ENCODE peak calls at places on chromosome 15, in four cellular contexts. One of them, this sample, is unnamed.

GRCh38 chr15:75817151-75817935 is 25.9 kb upstream of the UBE2Q2 start:
- DNase-seq in K562: no peak
- DNase-seq in HepG2: no peak
- DNase-seq in GM12878: no peak
- DNase-seq in this sample: no peak

GRCh38 chr15:57751177-57751800 is 44.8 kb downstream of the POLR2M start:
- DNase-seq in HepG2: peak
- DNase-seq in K562: peak
- DNase-seq in GM12878: no peak
- DNase-seq in this sample: peak

GRCh38 chr15:23073890-23074631 is 34.7 kb upstream of the TUBGCP5 start:
- DNase-seq in GM12878: no peak
- DNase-seq in K562: no peak
- DNase-seq in HepG2: no peak
- DNase-seq in this sample: no peak

GRCh38 chr15:22980189-22981136 is at the start of gene CYFIP1:
- DNase-seq in HepG2: peak
- DNase-seq in GM12878: no peak
- DNase-seq in K562: peak
- DNase-seq in this sample: peak

GRCh38 chr15:56760186-56760585 is 26.9 kb upstream of the ZNF280D start:
- DNase-seq in K562: peak
- DNase-seq in GM12878: no peak
- DNase-seq in HepG2: no peak
- DNase-seq in this sample: no peak

GRCh38 chr15:41695750-41696436 is 35.7 kb downstream of the MGA start:
- DNase-seq in K562: peak
- DNase-seq in GM12878: peak
- DNase-seq in HepG2: peak
- DNase-seq in this sample: peak

GRCh38 chr15:100502651-100503050 is 26.1 kb downstream of the CERS3 start:
- DNase-seq in GM12878: no peak
- DNase-seq in HepG2: no peak
- DNase-seq in K562: no peak
- DNase-seq in this sample: no peak

GRCh38 chr15:57797145-57797544 is 90.6 kb downstream of the POLR2M start:
- DNase-seq in K562: no peak
- DNase-seq in GM12878: no peak
- DNase-seq in HepG2: no peak
- DNase-seq in this sample: no peak

GRCh38 chr15:83199288-83199687 is 8.3 kb downstream of the HDGFL3 start:
- DNase-seq in HepG2: no peak
- DNase-seq in GM12878: peak
- DNase-seq in K562: no peak
- DNase-seq in this sample: no peak

GRCh38 chr15:64703632-64703959 is 71.8 kb downstream of the RBPMS2 start:
- DNase-seq in K562: peak
- DNase-seq in HepG2: no peak
- DNase-seq in GM12878: no peak
- DNase-seq in this sample: no peak

GRCh38 chr15:81197688-81198281 is 1.1 kb downstream of the IL16 start:
- DNase-seq in K562: no peak
- DNase-seq in GM12878: no peak
- DNase-seq in HepG2: no peak
- DNase-seq in this sample: no peak

GRCh38 chr15:81194723-81195122 is 2.0 kb upstream of the IL16 start:
- DNase-seq in GM12878: no peak
- DNase-seq in K562: no peak
- DNase-seq in HepG2: no peak
- DNase-seq in this sample: no peak

GRCh38 chr15:81195339-81195864 is 1.3 kb upstream of the IL16 start:
- DNase-seq in HepG2: no peak
- DNase-seq in K562: no peak
- DNase-seq in GM12878: no peak
- DNase-seq in this sample: no peak

GRCh38 chr15:81197255-81197630 is 564 bp downstream of the IL16 start:
- DNase-seq in K562: no peak
- DNase-seq in HepG2: no peak
- DNase-seq in GM12878: no peak
- DNase-seq in this sample: no peak

DNA sequence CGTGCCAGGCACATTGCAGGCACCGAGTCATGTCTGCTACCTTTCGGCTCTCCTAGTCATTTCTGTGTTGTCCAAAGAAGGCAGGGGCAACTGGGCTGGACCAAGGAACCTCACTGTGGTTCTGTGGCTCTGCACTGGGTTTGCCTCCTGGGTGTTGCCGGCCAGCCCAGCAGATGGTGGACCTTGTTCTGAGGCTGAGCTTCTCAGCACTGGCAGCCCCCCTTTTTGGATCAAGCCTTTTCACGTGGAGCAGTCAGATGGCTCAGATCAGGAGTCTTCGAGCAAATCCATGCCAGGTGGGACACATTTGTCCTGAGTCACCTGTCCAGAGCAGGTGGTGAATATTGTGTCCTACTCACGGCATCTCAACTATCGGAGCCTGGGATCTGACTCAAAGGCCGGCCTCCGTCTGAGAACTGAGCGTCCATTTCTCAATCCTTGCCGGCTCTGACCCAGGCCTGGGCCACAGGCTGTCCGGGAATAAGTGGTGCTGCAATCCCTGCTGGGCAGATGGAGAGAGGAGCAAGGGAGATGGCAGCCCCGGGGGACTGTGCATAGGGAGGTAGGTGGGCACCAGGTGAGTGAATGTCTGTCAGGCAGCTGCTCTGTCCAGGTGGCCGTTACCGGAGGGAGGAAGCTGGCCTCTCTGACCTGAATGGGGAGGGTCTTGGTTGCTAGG is at the start of gene IL16:
- DNase-seq in GM12878: no peak
- DNase-seq in HepG2: no peak
- DNase-seq in K562: no peak
- DNase-seq in this sample: no peak
- TF ChIP-seq FOXM1 in GM12878: no peak
- TF ChIP-seq FOXM1 in HepG2: no peak
- TF ChIP-seq FOXM1 in K562: no peak
- TF ChIP-seq FOXM1 in this sample: no peak

DNA sequence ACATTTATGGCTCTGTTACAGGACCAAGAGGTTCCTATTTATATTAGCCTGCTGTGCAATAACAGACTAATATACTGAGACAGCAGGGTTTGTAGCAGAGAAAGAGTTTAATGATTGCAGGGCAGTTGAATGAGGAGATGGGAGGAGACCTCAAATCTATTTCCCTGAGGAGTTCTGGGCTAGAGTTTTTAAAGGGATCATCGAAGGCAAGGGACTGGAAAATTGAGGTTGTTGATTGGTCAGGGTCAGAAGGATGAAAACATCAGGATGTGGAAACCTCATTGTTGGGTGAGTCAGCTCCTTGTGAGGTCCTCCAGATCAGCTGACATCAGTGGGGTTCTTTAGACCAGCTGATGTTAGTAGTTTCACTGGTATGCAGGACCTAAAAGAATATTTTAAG is 60.6 kb upstream of the GOLGA8B start:
- DNase-seq in K562: no peak
- DNase-seq in HepG2: no peak
- DNase-seq in GM12878: no peak
- DNase-seq in this sample: no peak
- TF ChIP-seq BHLHE40 in K562: no peak
- TF ChIP-seq BHLHE40 in HepG2: no peak
- TF ChIP-seq BHLHE40 in GM12878: no peak
- TF ChIP-seq BHLHE40 in this sample: no peak

DNA sequence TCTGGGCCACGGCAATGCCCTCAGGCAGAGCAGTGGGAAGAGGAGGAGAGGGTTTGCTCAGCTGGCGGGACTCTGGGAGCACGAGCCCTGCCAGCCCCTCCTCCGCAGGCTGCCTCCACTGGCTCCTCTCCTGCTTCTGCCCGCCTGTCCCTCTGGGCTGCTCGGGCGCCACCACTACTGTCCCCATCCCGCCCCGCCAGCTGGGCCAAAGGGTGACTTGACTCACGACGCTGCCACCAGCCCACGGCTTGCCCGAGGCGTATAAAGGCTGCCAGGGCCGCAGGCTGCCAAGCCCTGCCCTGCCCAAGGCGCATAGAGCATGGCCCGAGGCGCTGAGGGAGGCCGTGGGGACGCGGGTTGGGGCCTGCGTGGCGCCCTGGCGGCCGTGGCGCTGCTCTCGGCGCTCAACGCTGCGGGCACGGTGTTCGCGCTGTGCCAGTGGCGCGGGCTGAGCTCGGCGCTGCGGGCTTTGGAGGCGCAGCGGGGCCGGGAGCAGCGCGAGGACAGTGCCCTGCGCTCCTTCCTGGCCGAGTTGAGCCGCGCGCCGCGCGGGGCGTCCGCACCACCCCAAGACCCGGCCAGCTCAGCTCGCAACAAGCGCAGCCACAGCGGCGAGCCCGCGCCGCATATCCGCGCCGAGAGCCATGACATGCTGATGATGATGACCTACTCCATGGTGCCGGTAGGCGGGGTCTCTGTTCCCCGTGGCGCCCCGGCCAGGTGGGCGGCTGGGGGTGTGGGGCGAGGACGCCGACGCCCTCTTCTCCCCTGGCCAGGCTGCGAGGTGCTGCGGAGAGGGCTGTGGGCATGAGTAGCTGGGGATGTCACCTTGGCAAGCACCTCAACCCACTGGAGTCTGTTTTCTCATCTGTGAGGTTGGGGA is at the start of gene GLDN:
- DNase-seq in GM12878: no peak
- DNase-seq in HepG2: no peak
- DNase-seq in K562: no peak
- DNase-seq in this sample: peak
- TF ChIP-seq FOXM1 in GM12878: no peak
- TF ChIP-seq FOXM1 in HepG2: no peak
- TF ChIP-seq FOXM1 in K562: no peak
- TF ChIP-seq FOXM1 in this sample: no peak

DNA sequence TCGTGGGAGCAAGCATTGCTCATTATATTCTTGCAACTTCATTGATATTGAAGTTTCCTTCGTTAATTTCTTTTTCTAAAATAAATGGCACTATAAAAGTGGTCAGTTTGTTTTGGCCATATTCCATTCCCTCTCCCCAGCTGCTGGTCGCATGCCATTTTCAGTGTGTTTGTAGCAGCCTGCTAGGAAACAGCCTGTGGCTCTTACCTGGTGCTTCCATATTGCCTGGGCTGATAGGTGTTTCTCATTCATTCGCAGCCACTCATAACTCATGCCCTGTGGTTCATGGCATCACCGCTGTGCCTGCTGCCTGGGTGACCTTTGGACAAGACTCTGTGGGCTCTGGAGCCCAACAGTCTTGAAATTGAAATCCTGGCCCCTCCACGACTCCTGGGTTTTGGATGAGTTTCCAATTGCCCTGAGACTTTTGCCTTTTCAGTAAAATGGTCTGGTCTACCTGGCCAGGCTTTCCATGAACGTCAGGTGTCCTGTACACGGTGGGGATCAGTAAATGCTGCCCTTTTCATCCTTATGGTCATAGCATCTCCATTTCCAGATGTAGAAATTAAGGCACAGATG is 69.3 kb downstream of the SLCO3A1 start:
- DNase-seq in K562: no peak
- DNase-seq in HepG2: no peak
- DNase-seq in GM12878: no peak
- DNase-seq in this sample: no peak
- TF ChIP-seq BHLHE40 in K562: no peak
- TF ChIP-seq BHLHE40 in HepG2: no peak
- TF ChIP-seq BHLHE40 in GM12878: no peak
- TF ChIP-seq BHLHE40 in this sample: no peak

GRCh38 chr15:73349191-73349590 is 19.6 kb downstream of the HCN4 start:
- DNase-seq in GM12878: no peak
- DNase-seq in K562: no peak
- DNase-seq in HepG2: no peak
- DNase-seq in this sample: no peak

GRCh38 chr15:73344051-73344450 is 24.7 kb downstream of the HCN4 start:
- DNase-seq in GM12878: no peak
- DNase-seq in K562: no peak
- DNase-seq in HepG2: no peak
- DNase-seq in this sample: no peak

GRCh38 chr15:73345658-73346057 is 23.1 kb downstream of the HCN4 start:
- DNase-seq in K562: no peak
- DNase-seq in HepG2: no peak
- DNase-seq in GM12878: no peak
- DNase-seq in this sample: no peak

GRCh38 chr15:73341886-73342600 is 26.7 kb downstream of the HCN4 start:
- DNase-seq in K562: no peak
- DNase-seq in HepG2: no peak
- DNase-seq in GM12878: no peak
- DNase-seq in this sample: no peak

DNA sequence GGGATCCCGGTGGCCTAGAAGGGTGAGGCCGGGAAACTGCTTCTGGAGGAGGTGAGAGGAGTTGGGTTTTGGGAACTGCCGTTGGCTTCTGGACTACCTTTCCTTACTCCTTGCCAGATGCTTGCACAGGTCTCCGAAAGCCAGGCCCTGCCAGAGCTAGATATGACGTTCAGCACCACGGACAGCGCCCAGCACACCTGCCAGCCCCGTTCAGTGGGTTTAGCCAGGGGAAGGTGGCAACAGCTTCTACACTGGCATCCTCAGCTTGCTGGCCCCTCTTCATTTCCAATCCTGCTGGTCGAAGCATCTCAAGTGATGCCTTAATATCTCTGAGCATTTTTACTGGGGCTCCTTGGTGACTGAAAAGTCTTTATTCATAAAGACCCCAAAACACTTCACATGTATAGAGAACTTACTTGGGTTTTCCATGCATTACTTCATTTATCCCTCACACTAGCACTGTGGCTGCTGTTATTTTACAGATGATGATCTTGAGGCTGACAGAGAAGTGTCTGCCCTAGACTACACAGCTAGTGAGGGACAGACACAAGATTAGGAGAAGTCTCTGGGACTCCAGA is 21.9 kb downstream of the HCN4 start:
- DNase-seq in GM12878: no peak
- DNase-seq in HepG2: peak
- DNase-seq in K562: peak
- DNase-seq in this sample: peak
- TF ChIP-seq FOXM1 in GM12878: no peak
- TF ChIP-seq FOXM1 in HepG2: peak
- TF ChIP-seq FOXM1 in K562: no peak
- TF ChIP-seq FOXM1 in this sample: no peak

This sample was measured in HEK293T.